ENCODE peak calls at places on chromosome X, in six cellular contexts. H, B, N, W, F and P are unnamed samples.

GRCh38 chrX:80184854-80185253 is 170.3 kb downstream of the TBX22 start:
- DNase-seq in H (no peak), F (no peak), W (no peak), N (no peak), B (no peak), P (no peak)

GRCh38 chrX:19912-20571 is 261.1 kb upstream of the PLCXD1 start:
- DNase-seq in H (peak; percentile 54), F (no peak), B (no peak), W (no peak), N (peak; percentile 46), P (peak; percentile 1)

GRCh38 chrX:137353404-137353803 is 212.5 kb upstream of the ZIC3 start:
- DNase-seq in H (no peak), F (no peak), B (no peak), N (no peak), W (no peak), P (no peak)

GRCh38 chrX:54166915-54167314 is 16.1 kb downstream of the FAM120C start:
- DNase-seq in N (no peak), H (no peak), W (no peak), B (no peak), F (no peak), P (no peak)

GRCh38 chrX:71282514-71283408 is 674 bp upstream of the NONO start:
- DNase-seq in N (no peak), W (no peak), H (no peak), B (no peak), F (no peak), P (peak; percentile 73)

GRCh38 chrX:48278958-48279357 is 23.8 kb downstream of the SSX1 start:
- DNase-seq in H (peak; percentile 71), N (no peak), B (no peak), W (no peak), F (no peak), P (peak; percentile 0)

GRCh38 chrX:20527458-20528099 is 260.9 kb upstream of the RPS6KA3 start:
- DNase-seq in B (peak; percentile 64), H (no peak), N (no peak), W (no peak), F (peak; percentile 24), P (no peak)

GRCh38 chrX:16491461-16491860 is 158.5 kb upstream of the S100G start:
- DNase-seq in H (no peak), W (no peak), F (no peak), N (no peak), B (no peak), P (no peak)

GRCh38 chrX:151750511-151750910 is 16.0 kb downstream of the CNGA2 start:
- DNase-seq in F (no peak), W (no peak), B (no peak), N (no peak), H (no peak), P (no peak)

GRCh38 chrX:13090261-13091110 is 46.1 kb upstream of the FAM9C start:
- DNase-seq in F (no peak), B (no peak), N (no peak), W (no peak), H (no peak), P (peak; percentile 54)

GRCh38 chrX:41236629-41237028 is 97.3 kb upstream of the DDX3X start:
- DNase-seq in H (no peak), F (no peak), W (no peak), B (peak; percentile 51), N (no peak), P (peak; percentile 69)

GRCh38 chrX:86148594-86148993 is 343 bp downstream of the DACH2 start:
- DNase-seq in B (no peak), F (no peak), W (no peak), N (no peak), H (no peak), P (no peak)

GRCh38 chrX:53483838-53484420 is 49.8 kb upstream of the HSD17B10 start:
- DNase-seq in W (no peak), B (no peak), F (no peak), H (no peak), N (no peak), P (no peak)

GRCh38 chrX:152641996-152642395 is 4.3 kb downstream of the GABRQ start:
- DNase-seq in W (no peak), N (no peak), H (no peak), F (no peak), B (no peak), P (peak; percentile 56)

GRCh38 chrX:132831336-132831973 is 127.0 kb downstream of the HS6ST2 start:
- DNase-seq in N (no peak), W (no peak), F (no peak), H (no peak), B (peak; percentile 71), P (no peak)

GRCh38 chrX:7170903-7171302 is 22.9 kb upstream of the PUDP start:
- DNase-seq in N (peak; percentile 67), H (no peak), B (no peak), F (no peak), W (no peak), P (peak; percentile 13)

GRCh38 chrX:131081772-131082755 is 23.9 kb downstream of the ARHGAP36 start:
- DNase-seq in W (no peak), H (no peak), N (no peak), F (no peak), B (no peak), P (no peak)

GRCh38 chrX:4358577-4358976 is 645.1 kb upstream of the PRKX start:
- DNase-seq in F (no peak), B (no peak), W (no peak), N (no peak), H (no peak), P (no peak)

GRCh38 chrX:118495958-118496762 is 545 bp downstream of the DOCK11 start:
- DNase-seq in B (peak; percentile 60), H (peak; percentile 77), F (peak; percentile 49), W (peak; percentile 4), N (peak; percentile 91), P (peak; percentile 86)

GRCh38 chrX:49184294-49185061 is 1.7 kb downstream of the PRICKLE3 start:
- DNase-seq in B (no peak), N (peak; percentile 94), W (peak; percentile 78), H (peak; percentile 97), F (peak; percentile 91), P (peak; percentile 58)

GRCh38 chrX:84501798-84502628 is at the start of gene HDX:
- DNase-seq in H (peak; percentile 92), W (peak; percentile 64), B (peak; percentile 85), N (peak; percentile 88), F (peak; percentile 84), P (peak; percentile 46)

GRCh38 chrX:150569155-150569477 is 695 bp downstream of the MTM1 start:
- DNase-seq in N (peak; percentile 78), H (no peak), B (peak; percentile 55), W (no peak), F (peak; percentile 27), P (peak; percentile 65)

GRCh38 chrX:154308108-154308946 is 12.7 kb downstream of the TKTL1 start:
- DNase-seq in N (peak; percentile 91), W (peak; percentile 75), H (peak; percentile 76), B (peak; percentile 49), F (peak; percentile 52), P (peak; percentile 61)
- TF ChIP-seq CTCF in N (peak; percentile 54), W (peak; percentile 71), H (peak; percentile 76), B (peak; percentile 68), F (peak; percentile 80), P (peak; percentile 69)

DNA sequence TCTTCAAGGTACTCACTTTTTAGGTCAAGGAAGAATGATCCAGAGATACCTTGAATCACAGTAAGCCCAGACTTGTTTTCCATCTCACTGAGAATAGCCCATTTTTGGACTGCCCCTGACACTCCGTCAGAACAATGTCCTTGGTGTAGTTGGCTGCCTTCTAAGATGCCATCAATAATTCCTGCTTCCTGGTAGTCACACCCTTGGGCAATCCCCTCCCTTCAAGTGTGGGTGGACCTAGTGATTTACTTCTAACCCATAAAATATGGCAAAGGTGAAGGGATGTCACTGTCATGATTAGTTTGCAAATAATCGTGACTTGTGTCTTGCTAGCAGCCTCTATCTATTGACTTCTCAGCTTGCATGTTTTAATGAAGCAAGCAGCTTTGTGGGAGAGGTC is 19.9 kb upstream of the KLHL34 start:
- DNase-seq in H (no peak), B (no peak), W (no peak), F (no peak), N (no peak), P (no peak)
- TF ChIP-seq CTCF in H (no peak), B (no peak), W (no peak), F (no peak), N (no peak), P (no peak)

DNA sequence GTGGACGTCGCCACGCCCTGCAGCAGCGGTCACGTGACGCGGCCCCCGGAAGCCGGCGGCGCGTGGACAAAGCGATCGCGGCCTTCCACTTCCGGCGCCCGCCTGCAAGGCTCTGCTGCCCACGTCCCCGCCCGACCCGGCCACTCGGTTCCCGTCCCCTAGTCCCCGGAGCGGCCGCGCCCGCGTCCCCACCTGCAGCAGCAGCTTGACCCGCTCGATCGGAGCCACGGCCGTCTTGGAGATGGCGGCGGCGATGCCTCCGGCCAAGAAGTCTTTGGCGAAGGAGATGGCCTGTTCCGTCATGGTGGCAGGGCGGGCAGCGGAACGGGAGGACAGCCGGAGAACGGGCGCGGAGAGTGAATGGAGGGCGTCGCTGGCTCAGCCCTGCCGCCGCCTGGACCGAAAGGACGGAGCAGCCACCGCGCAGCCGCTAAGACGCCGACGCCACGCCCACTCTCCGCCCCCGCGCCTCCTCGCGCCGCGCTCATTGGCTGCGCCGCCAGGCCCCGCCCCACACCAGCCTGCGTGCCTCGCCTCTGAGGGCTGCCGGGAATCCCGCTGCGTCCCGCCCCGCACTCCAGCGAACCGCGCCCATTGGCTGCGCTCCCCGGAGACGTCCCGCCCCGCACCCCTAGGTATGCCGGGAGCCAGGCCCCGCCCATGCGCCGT is at the start of gene SLC25A6:
- DNase-seq in H (peak; percentile 99), B (peak; percentile 94), W (peak; percentile 99), F (peak; percentile 100), N (peak; percentile 99), P (peak; percentile 97)
- TF ChIP-seq CTCF in H (no peak), B (no peak), W (peak; percentile 42), F (peak; percentile 37), N (peak; percentile 35), P (no peak)

GRCh38 chrX:115940348-115940747 is 230.2 kb upstream of the AGTR2 start:
- DNase-seq in B (peak; percentile 33), N (no peak), H (no peak), F (no peak), W (no peak), P (no peak)
- TF ChIP-seq CTCF in B (no peak), N (no peak), H (no peak), F (no peak), W (no peak), P (no peak)

GRCh38 chrX:2907295-2907694 is 21.8 kb downstream of the ARSD start:
- DNase-seq in W (no peak), B (no peak), F (no peak), N (no peak), H (no peak), P (no peak)

GRCh38 chrX:2901367-2902036 is 27.6 kb downstream of the ARSD start:
- DNase-seq in H (no peak), F (no peak), N (no peak), B (no peak), W (no peak), P (no peak)

GRCh38 chrX:2898861-2899512 is 30.2 kb downstream of the ARSD start:
- DNase-seq in H (peak; percentile 36), F (no peak), W (no peak), B (no peak), N (peak; percentile 50), P (no peak)

GRCh38 chrX:2902841-2903240 is 26.3 kb downstream of the ARSD start:
- DNase-seq in N (no peak), H (no peak), W (no peak), B (no peak), F (no peak), P (no peak)

GRCh38 chrX:2903366-2903765 is 25.8 kb downstream of the ARSD start:
- DNase-seq in W (no peak), B (no peak), F (no peak), N (no peak), H (no peak), P (no peak)
- TF ChIP-seq CTCF in W (peak; percentile 33), B (no peak), F (no peak), N (peak; percentile 5), H (no peak), P (no peak)